ENCODE peak calls at places on chromosomes 12 and 14, in six cellular contexts. N is K562, I is SK-N-SH, O is GM12878, C is HepG2, E is H1. Z is an unnamed sample.

GRCh38 chr14:33401326-33401725 is 462.6 kb downstream of the NPAS3 start:
- DNase-seq in N (no peak), I (no peak), O (no peak), C (peak), E (no peak), Z (no peak)

GRCh38 chr12:76636141-76636692 is 76.6 kb upstream of the OSBPL8 start:
- DNase-seq in N (peak), I (no peak), O (no peak), C (no peak), E (no peak), Z (no peak)

GRCh38 chr12:121288158-121288848 is 8.2 kb downstream of the CAMKK2 start:
- DNase-seq in N (peak), I (no peak), O (no peak), C (no peak), E (no peak), Z (peak)

GRCh38 chr12:116892318-116892717 is 11.1 kb upstream of the HRK start:
- DNase-seq in N (no peak), I (no peak), O (no peak), C (no peak), E (no peak), Z (no peak)

GRCh38 chr12:92396647-92397258 is 251.1 kb upstream of the BTG1 start:
- DNase-seq in N (no peak), I (no peak), O (no peak), C (no peak), E (no peak), Z (no peak)

GRCh38 chr12:60290532-60290931 is 694.7 kb downstream of the SLC16A7 start:
- DNase-seq in N (no peak), I (no peak), O (no peak), C (no peak), E (no peak), Z (no peak)

GRCh38 chr12:73220951-73221350 is 948.8 kb downstream of the TRHDE start:
- DNase-seq in N (no peak), I (no peak), O (no peak), C (no peak), E (no peak), Z (no peak)

GRCh38 chr14:30227871-30228270 is 300.2 kb upstream of the PRKD1 start:
- DNase-seq in N (no peak), I (no peak), O (no peak), C (no peak), E (no peak), Z (no peak)

GRCh38 chr12:116210131-116210530 is 67.4 kb downstream of the MED13L start:
- DNase-seq in N (no peak), I (no peak), O (no peak), C (no peak), E (no peak), Z (no peak)

GRCh38 chr12:2170376-2170775 is 117.6 kb downstream of the CACNA1C start:
- DNase-seq in N (no peak), I (no peak), O (no peak), C (no peak), E (no peak), Z (no peak)

GRCh38 chr12:51814311-51815088 is 34.0 kb downstream of the FIGNL2 start:
- DNase-seq in N (peak), I (peak), O (no peak), C (peak), E (peak), Z (peak)

GRCh38 chr12:12885060-12885792 is 6.1 kb upstream of the GPRC5A start:
- DNase-seq in N (peak), I (no peak), O (no peak), C (no peak), E (peak), Z (no peak)

GRCh38 chr14:99604766-99605298 is 825 bp upstream of the CCDC85C start:
- DNase-seq in N (peak), I (peak), O (no peak), C (no peak), E (no peak), Z (no peak)

GRCh38 chr12:67647547-67648305 is 819 bp upstream of the DYRK2 start:
- DNase-seq in N (peak), I (peak), O (no peak), C (peak), E (peak), Z (peak)

GRCh38 chr12:3407723-3408122 is 83.3 kb upstream of the PRMT8 start:
- DNase-seq in N (no peak), I (no peak), O (no peak), C (no peak), E (no peak), Z (no peak)

GRCh38 chr14:30283822-30284446 is 275.0 kb upstream of the G2E3 start:
- DNase-seq in N (peak), I (peak), O (no peak), C (peak), E (peak), Z (peak)

GRCh38 chr12:31803306-31804184 is 74.7 kb upstream of the AMN1 start:
- DNase-seq in N (no peak), I (no peak), O (no peak), C (no peak), E (no peak), Z (no peak)

GRCh38 chr14:56666294-56666693 is 86.7 kb downstream of the TMEM260 start:
- DNase-seq in N (no peak), I (no peak), O (no peak), C (no peak), E (no peak), Z (no peak)

GRCh38 chr12:119578112-119578511 is 15.5 kb upstream of the TMEM233 start:
- DNase-seq in N (no peak), I (no peak), O (no peak), C (no peak), E (no peak), Z (no peak)

GRCh38 chr12:66600805-66601392 is 78.0 kb downstream of the GRIP1 start:
- DNase-seq in N (no peak), I (no peak), O (no peak), C (no peak), E (no peak), Z (no peak)

GRCh38 chr12:131471946-131472732 is 238.8 kb upstream of the SFSWAP start:
- DNase-seq in N (no peak), I (no peak), O (no peak), C (no peak), E (no peak), Z (no peak)

GRCh38 chr12:116700066-116700465 is 37.8 kb downstream of the SPRING1 start:
- DNase-seq in N (no peak), I (no peak), O (no peak), C (no peak), E (no peak), Z (no peak)

GRCh38 chr12:110813298-110813697 is 33.5 kb upstream of the CCDC63 start:
- DNase-seq in N (no peak), I (no peak), O (no peak), C (no peak), E (no peak), Z (no peak)

GRCh38 chr14:55071870-55072640 is 20.6 kb downstream of the MAPK1IP1L start:
- DNase-seq in N (no peak), I (no peak), O (peak), C (no peak), E (no peak), Z (no peak)

GRCh38 chr14:50892255-50892654 is 20.4 kb downstream of the ABHD12B start:
- DNase-seq in N (no peak), I (no peak), O (no peak), C (peak), E (no peak), Z (peak)

GRCh38 chr12:115375188-115375991 is 691.4 kb upstream of the TBX3 start:
- DNase-seq in N (no peak), I (no peak), O (peak), C (peak), E (no peak), Z (no peak)

GRCh38 chr14:24890716-24891115 is 159.2 kb downstream of the STXBP6 start:
- DNase-seq in N (no peak), I (no peak), O (no peak), C (no peak), E (no peak), Z (no peak)

GRCh38 chr12:81187686-81188085 is 109.8 kb downstream of the ACSS3 start:
- DNase-seq in N (no peak), I (no peak), O (no peak), C (no peak), E (no peak), Z (no peak)

GRCh38 chr14:92039073-92039719 is 663 bp downstream of the TRIP11 start:
- DNase-seq in N (peak), I (peak), O (no peak), C (peak), E (peak), Z (no peak)

GRCh38 chr12:573226-573625 is 90.0 kb downstream of the NINJ2 start:
- DNase-seq in N (no peak), I (no peak), O (no peak), C (no peak), E (no peak), Z (no peak)

GRCh38 chr12:80033457-80033856 is 65.9 kb upstream of the OTOGL start:
- DNase-seq in N (no peak), I (no peak), O (no peak), C (no peak), E (no peak), Z (no peak)

GRCh38 chr12:102444093-102444492 is 36.3 kb downstream of the IGF1 start:
- DNase-seq in N (no peak), I (no peak), O (no peak), C (no peak), E (no peak), Z (no peak)

GRCh38 chr14:90757452-90757851 is 58.8 kb downstream of the TTC7B start:
- DNase-seq in N (no peak), I (no peak), O (no peak), C (no peak), E (no peak), Z (no peak)

GRCh38 chr12:46267618-46268348 is 1.1 kb downstream of the SLC38A1 start:
- DNase-seq in N (peak), I (peak), O (no peak), C (no peak), E (peak), Z (no peak)

GRCh38 chr12:49465132-49465531 is 73.7 kb upstream of the KCNH3 start:
- DNase-seq in N (no peak), I (no peak), O (no peak), C (no peak), E (no peak), Z (no peak)

GRCh38 chr12:50589650-50590435 is 85.1 kb downstream of the DIP2B start:
- DNase-seq in N (no peak), I (no peak), O (no peak), C (no peak), E (no peak), Z (no peak)
- TF ChIP-seq GABPA in N (peak), I (peak), O (no peak), C (no peak), E (no peak), Z (no peak)

GRCh38 chr12:64265839-64266238 is 43.7 kb upstream of the KICS2 start:
- DNase-seq in N (no peak), I (no peak), O (no peak), C (no peak), E (no peak), Z (no peak)

GRCh38 chr12:64270411-64270810 is 48.3 kb upstream of the KICS2 start:
- DNase-seq in N (no peak), I (no peak), O (no peak), C (no peak), E (no peak), Z (no peak)

GRCh38 chr12:64268409-64268808 is 46.3 kb upstream of the KICS2 start:
- DNase-seq in N (no peak), I (no peak), O (no peak), C (no peak), E (no peak), Z (no peak)

GRCh38 chr12:64273527-64274403 is 51.7 kb upstream of the KICS2 start:
- DNase-seq in N (peak), I (peak), O (no peak), C (peak), E (peak), Z (peak)

DNA sequence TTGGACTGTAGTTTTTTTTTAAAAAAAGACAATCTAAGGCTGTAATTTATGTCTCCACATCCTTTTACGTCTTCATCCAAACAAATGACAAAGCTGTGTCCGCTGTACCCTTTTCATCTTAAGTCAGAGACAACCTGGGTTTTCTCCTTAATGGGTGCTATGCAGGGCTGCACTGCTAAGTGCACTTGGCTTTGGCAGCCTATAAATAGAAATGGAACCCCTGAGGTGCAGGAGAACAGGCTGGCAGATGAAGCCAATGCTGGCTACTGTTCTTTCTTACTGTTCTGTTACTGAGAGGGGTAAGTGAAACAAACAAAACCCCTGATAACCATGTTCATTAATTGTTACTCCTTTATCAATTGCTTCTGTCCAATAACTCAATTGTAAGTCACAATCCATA is 47.1 kb upstream of the KICS2 start:
- DNase-seq in N (no peak), I (no peak), O (no peak), C (no peak), E (no peak), Z (no peak)
- TF ChIP-seq GABPA in N (no peak), I (no peak), O (no peak), C (no peak), E (no peak), Z (no peak)

GRCh38 chr14:64726585-64726890 is 22.3 kb downstream of the PLEKHG3 start:
- DNase-seq in N (no peak), I (no peak), O (no peak), C (no peak), E (no peak), Z (no peak)
- TF ChIP-seq GABPA in N (no peak), I (no peak), O (no peak), C (no peak), E (no peak), Z (no peak)

DNA sequence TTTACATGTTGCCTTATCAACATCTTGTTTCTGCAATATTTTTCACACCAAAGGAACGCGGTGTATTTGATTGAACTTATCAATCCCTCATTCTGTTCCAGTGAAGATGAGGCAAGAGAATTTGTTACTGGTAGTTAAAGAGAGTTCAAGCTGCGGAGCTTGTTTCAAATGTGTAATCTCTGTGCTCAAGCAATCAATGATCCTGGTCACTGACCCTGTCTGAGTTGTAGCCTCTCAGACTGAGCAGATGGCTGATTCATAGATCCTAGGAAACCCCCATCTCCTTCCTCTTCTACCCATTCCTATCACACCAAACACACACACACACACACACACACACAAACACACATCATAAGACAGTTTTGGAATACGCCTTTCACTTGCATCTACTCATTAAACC is 236.1 kb upstream of the FLRT2 start:
- DNase-seq in N (no peak), I (no peak), O (no peak), C (no peak), E (no peak), Z (no peak)
- TF ChIP-seq GABPA in N (no peak), I (no peak), O (no peak), C (no peak), E (no peak), Z (no peak)

Z was measured in HL-60.